ENCODE peak calls at places on chromosomes 7 and 10, in four cellular contexts. V, B, G and R are unnamed samples.

GRCh38 chr10:68560201-68560915 is at the start of gene TET1:
- DNase-seq in V (peak), B (peak), G (peak), R (peak)

GRCh38 chr7:69374036-69374420 is 224.2 kb upstream of the AUTS2 start:
- DNase-seq in V (no peak), B (no peak), G (no peak), R (no peak)

GRCh38 chr10:24307173-24307572 is 98.2 kb downstream of the KIAA1217 start:
- DNase-seq in V (no peak), B (no peak), G (no peak), R (no peak)

GRCh38 chr7:130024390-130024789 is 26.8 kb downstream of the ZC3HC1 start:
- DNase-seq in V (no peak), B (no peak), G (peak), R (no peak)

GRCh38 chr10:50740351-50740688 is 584 bp downstream of the ASAH2B start:
- DNase-seq in V (no peak), B (no peak), G (peak), R (peak)

GRCh38 chr10:67818323-67818722 is 19.7 kb downstream of the DNAJC12 start:
- DNase-seq in V (no peak), B (no peak), G (peak), R (peak)

GRCh38 chr10:71568896-71569492 is 150.6 kb downstream of the C10orf105 start:
- DNase-seq in V (no peak), B (no peak), G (no peak), R (no peak)

GRCh38 chr7:43636093-43636492 is 53.2 kb downstream of the STK17A start:
- DNase-seq in V (no peak), B (no peak), G (peak), R (peak)

GRCh38 chr7:74284781-74285259 is 4.4 kb upstream of the CLIP2 start:
- DNase-seq in V (no peak), B (peak), G (no peak), R (no peak)

GRCh38 chr7:54932818-54933543 is 85.8 kb upstream of the EGFR start:
- DNase-seq in V (peak), B (peak), G (peak), R (peak)

GRCh38 chr7:86964973-86965726 is 94.3 kb downstream of the ELAPOR2 start:
- DNase-seq in V (no peak), B (no peak), G (no peak), R (no peak)

GRCh38 chr7:5591547-5591899 is 167.9 kb upstream of the TNRC18 start:
- DNase-seq in V (no peak), B (no peak), G (peak), R (peak)

GRCh38 chr10:86597306-86597705 is 57.0 kb upstream of the OPN4 start:
- DNase-seq in V (no peak), B (no peak), G (no peak), R (no peak)

GRCh38 chr10:112754001-112754411 is 196.0 kb upstream of the TCF7L2 start:
- DNase-seq in V (no peak), B (no peak), G (no peak), R (peak)

GRCh38 chr10:5243521-5243987 is 46.9 kb downstream of the AKR1C4 start:
- DNase-seq in V (no peak), B (no peak), G (no peak), R (no peak)

GRCh38 chr10:74900297-74900696 is 73.9 kb downstream of the KAT6B start:
- DNase-seq in V (no peak), B (no peak), G (no peak), R (no peak)

GRCh38 chr7:48154792-48155413 is 16.4 kb upstream of the ABCA13 start:
- DNase-seq in V (no peak), B (peak), G (peak), R (peak)

GRCh38 chr10:130656582-130657133 is 520.5 kb downstream of the GLRX3 start:
- DNase-seq in V (peak), B (no peak), G (no peak), R (no peak)

GRCh38 chr10:78757542-78757941 is 311.2 kb upstream of the ZMIZ1 start:
- DNase-seq in V (no peak), B (no peak), G (peak), R (peak)

GRCh38 chr7:120337308-120337907 is 64.4 kb downstream of the KCND2 start:
- DNase-seq in V (no peak), B (no peak), G (no peak), R (peak)

GRCh38 chr7:151016942-151017341 is 7.4 kb downstream of the ATG9B start:
- DNase-seq in V (no peak), B (no peak), G (no peak), R (no peak)

GRCh38 chr10:49668684-49669083 is 10.8 kb upstream of the C10orf53 start:
- DNase-seq in V (no peak), B (no peak), G (no peak), R (no peak)

GRCh38 chr10:132390455-132391371 is 6.3 kb upstream of the PWWP2B start:
- DNase-seq in V (peak), B (no peak), G (no peak), R (no peak)

GRCh38 chr7:5602734-5603133 is 178.7 kb downstream of the RNF216 start:
- DNase-seq in V (no peak), B (no peak), G (no peak), R (no peak)

GRCh38 chr10:102410427-102411073 is 8.0 kb downstream of the PSD start:
- DNase-seq in V (no peak), B (no peak), G (no peak), R (no peak)

GRCh38 chr7:64608116-64608910 is 45.4 kb upstream of the ZNF680 start:
- DNase-seq in V (no peak), B (no peak), G (no peak), R (no peak)

GRCh38 chr7:94591185-94591584 is 64.7 kb downstream of the SGCE start:
- DNase-seq in V (no peak), B (no peak), G (no peak), R (no peak)

DNA sequence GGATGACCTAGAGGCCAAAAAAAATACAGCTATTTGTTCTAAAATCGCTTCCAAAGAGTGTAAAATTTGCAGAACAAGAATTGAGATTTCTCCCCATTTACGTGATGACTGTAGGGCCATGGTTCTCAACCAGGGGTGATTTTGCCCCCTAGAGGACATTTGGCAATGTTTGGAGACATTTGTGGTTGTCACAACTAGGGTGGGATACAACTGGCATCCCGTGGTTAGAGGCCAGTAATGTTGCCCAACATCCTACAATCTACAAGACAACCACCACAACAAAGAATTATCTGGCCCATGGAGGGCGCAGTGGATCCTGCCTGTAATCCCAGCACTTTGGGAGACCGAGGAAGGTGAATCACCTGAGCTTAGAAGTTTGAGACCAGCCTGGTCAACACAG is 22.8 kb upstream of the MALSU1 start:
- DNase-seq in V (no peak), B (no peak), G (no peak), R (no peak)
- TF ChIP-seq CTCF in V (no peak), B (no peak), G (peak), R (no peak)

DNA sequence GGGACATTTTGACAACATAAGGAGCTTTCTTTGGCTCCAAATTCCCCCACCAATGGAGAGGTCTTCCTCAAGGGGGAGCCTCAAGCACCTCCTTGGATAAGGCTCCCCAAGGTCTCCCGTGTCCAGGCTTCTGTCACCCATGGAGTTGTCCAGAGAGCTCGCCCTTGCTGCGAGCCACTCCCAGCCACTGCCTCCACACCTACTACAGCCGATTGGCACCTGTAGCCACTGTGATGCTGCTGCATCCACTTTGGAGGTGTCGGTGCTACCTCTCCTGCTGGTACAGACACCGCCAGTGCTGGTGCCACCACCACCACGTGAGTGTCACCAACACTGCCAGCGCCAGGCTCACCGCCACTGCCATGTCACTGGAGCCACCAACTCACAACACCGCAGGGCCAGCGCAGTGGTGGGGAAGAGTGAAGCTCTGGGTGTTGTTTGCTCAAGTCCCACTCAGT is 22.1 kb upstream of the ENO4 start:
- DNase-seq in V (peak), B (no peak), G (no peak), R (no peak)
- TF ChIP-seq CTCF in V (no peak), B (no peak), G (peak), R (no peak)

DNA sequence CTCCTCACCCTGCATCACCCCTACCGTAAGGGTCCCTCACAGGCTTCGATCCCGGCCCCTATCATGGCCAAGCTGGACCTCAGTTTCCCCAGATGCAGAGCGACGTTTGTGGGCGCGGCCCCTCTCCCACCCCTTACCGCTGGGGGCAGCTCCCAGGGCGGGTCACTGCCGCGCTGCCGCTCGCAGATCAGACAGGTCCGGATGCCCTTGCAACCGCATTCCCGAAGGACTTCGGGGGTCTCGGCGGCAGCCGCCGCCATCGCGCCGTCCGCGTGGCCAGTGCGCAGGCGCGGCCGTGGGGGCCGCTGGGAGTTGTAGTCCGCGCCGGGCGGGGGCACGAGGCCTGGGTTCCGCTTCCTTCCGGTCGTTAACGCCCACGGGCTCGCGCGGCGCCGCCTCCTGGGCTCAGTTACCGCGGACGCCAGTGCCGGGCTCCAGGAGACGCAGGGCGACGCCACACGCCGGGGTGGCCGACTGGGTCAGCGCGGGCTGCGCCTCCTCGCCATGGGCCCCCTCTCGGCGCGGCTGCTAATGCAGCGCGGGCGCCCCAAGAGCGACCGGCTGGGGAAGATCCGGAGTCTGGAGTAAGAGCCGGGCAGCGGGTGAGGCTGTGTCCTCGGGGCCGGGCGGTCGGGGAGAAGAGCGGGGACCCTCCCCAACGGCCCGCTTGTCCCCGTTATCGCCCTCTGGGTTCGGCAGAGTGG is at the start of the genes ALKBH4 and LRWD1:
- DNase-seq in V (peak), B (peak), G (peak), R (peak)
- TF ChIP-seq CTCF in V (no peak), B (no peak), G (peak), R (no peak)

GRCh38 chr10:73252445-73253225 is at the start of gene MRPS16:
- DNase-seq in V (peak), B (peak), G (peak), R (peak)
- TF ChIP-seq CTCF in V (no peak), B (no peak), G (no peak), R (no peak)

GRCh38 chr10:97442277-97442676 is 3.5 kb downstream of the EXOSC1 start:
- DNase-seq in V (no peak), B (no peak), G (no peak), R (no peak)

GRCh38 chr10:97445357-97445721 is 467 bp downstream of the EXOSC1 start:
- DNase-seq in V (no peak), B (no peak), G (no peak), R (no peak)

GRCh38 chr10:97444212-97444611 is 1.6 kb downstream of the EXOSC1 start:
- DNase-seq in V (no peak), B (no peak), G (no peak), R (no peak)

GRCh38 chr10:97450828-97451227 is 4.9 kb downstream of the ZDHHC16 start:
- DNase-seq in V (no peak), B (no peak), G (no peak), R (no peak)

GRCh38 chr10:97445722-97446639 is at the start of the genes EXOSC1 and ZDHHC16:
- DNase-seq in V (peak), B (peak), G (peak), R (peak)
- TF ChIP-seq CTCF in V (no peak), B (no peak), G (peak), R (no peak)

GRCh38 chr7:155293721-155294642 is 3.7 kb upstream of the INSIG1 start:
- DNase-seq in V (no peak), B (no peak), G (no peak), R (no peak)
- TF ChIP-seq CTCF in V (no peak), B (no peak), G (no peak), R (no peak)

GRCh38 chr7:139361523-139361922 is 1.8 kb downstream of the LUC7L2 start:
- DNase-seq in V (no peak), B (no peak), G (no peak), R (no peak)

GRCh38 chr7:139358541-139359365 is 941 bp upstream of the LUC7L2 start:
- DNase-seq in V (peak), B (no peak), G (no peak), R (peak)

GRCh38 chr7:139360210-139360947 is 685 bp downstream of the LUC7L2 start:
- DNase-seq in V (peak), B (peak), G (peak), R (peak)

GRCh38 chr7:139360948-139361307 is 1.2 kb downstream of the LUC7L2 start:
- DNase-seq in V (no peak), B (no peak), G (no peak), R (no peak)

DNA sequence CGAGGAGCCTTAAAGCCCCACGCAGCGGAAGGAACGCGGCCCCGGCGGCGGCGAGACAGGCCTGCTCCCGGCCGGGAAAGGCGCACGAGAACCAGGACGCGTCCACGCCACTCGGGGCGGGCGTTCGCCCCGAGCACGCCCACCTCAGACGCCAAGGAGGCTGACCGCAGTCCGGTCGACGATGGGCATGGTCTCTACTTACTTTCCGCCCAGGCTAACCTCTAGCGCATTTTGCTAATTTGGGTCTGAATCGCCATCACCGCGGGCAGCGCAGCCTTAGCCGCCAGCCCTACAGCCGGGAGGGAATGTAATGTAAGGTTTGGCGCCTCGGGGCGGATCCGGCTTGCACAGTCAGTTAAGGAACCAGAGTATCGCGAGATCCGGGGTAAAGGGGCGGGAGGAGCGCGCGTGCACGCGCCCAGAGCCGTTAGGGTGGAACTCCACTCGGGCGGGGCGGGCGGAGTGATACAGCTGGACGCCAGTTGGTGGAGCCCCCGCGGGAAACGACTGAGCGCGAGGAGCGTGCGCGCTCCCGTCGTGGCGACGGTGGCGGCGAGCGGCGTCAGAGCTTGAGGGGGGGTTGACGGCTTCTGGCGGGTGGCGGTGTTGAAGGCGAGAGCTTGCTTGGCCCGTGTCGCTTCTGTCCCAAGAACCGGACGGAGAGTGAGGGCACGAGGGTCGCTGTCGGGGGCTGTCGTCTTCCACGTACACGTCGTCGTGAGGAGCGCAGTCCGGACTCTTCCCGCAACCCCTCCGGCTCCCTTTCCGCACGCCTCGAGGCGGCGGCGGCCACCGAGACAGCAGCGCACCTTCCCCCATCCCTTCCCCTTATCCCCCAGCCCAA is at the start of gene LUC7L2:
- DNase-seq in V (peak), B (peak), G (peak), R (peak)
- TF ChIP-seq CTCF in V (no peak), B (no peak), G (peak), R (no peak)

DNA sequence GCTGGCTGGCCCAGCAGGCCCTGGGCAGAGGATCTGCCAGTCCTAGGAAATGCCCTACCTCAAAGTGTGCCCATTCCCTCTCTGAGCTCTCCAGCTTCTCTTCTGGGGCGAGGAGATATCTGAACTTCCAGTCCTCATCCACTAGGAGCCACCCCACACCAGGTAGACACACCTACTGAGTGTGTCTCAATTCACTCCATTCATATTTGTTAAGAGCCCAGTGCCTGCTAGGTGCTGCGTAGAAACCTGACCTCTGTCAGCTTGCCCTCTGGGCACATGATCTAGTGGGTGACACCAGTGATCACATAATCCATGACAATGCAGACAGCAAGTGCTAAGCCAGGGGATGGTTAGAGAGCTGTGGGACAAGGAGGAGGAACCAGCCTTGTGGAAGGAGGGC is 81.5 kb downstream of the COL13A1 start:
- DNase-seq in V (no peak), B (peak), G (no peak), R (peak)
- TF ChIP-seq CTCF in V (no peak), B (peak), G (no peak), R (peak)

DNA sequence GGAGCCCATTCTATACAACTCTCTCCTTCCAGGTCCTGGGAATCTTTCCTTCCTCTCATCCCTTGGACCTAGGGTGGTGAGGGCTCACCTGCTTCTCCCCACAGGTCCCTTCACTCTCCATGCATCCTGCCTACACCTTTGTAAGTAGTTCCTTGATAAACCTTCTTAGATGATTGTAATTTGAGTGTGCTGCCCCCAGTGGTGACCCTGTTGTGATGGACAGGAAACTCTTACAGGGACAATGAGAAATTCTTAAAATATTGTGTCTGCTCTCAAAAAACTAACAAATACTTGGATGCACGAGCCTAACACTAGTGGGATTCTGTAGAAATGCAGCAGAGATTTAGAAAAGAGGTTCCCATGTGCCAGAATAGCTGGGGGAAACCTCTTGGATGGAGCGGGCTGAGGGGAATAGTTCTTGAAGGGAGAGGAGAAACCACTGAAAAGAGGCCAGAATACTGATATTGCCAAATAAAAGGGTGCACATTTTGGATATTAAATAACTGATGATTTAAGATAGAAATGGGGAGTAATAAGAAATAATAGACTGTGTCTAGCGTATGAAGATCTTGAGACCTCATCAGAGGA is 6.7 kb upstream of the PAXIP1 start:
- DNase-seq in V (no peak), B (no peak), G (no peak), R (peak)
- TF ChIP-seq CTCF in V (no peak), B (no peak), G (peak), R (peak)